ENCODE peak calls at places on chromosomes 16 and 17, in four cellular contexts. One of them, this sample, is unnamed.

GRCh38 chr17:8905256-8905778 is 37.8 kb upstream of the PIK3R6 start:
- DNase-seq in HCT116: no peak
- DNase-seq in GM10248: no peak
- DNase-seq in activated T-cell treated with anti-CD3 and anti-CD28 coated beads for 24 hours: no peak
- DNase-seq in this sample: no peak

GRCh38 chr17:74190807-74191206 is 12.7 kb upstream of the RPL38 start:
- DNase-seq in HCT116: no peak
- DNase-seq in GM10248: no peak
- DNase-seq in activated T-cell treated with anti-CD3 and anti-CD28 coated beads for 24 hours: no peak
- DNase-seq in this sample: no peak

GRCh38 chr17:47905221-47905733 is 9.2 kb downstream of the SP2 start:
- DNase-seq in HCT116: no peak
- DNase-seq in GM10248: no peak
- DNase-seq in activated T-cell treated with anti-CD3 and anti-CD28 coated beads for 24 hours: no peak
- DNase-seq in this sample: no peak

GRCh38 chr17:27569257-27569722 is 61.7 kb upstream of the LGALS9 start:
- DNase-seq in HCT116: no peak
- DNase-seq in GM10248: peak
- DNase-seq in activated T-cell treated with anti-CD3 and anti-CD28 coated beads for 24 hours: peak
- DNase-seq in this sample: peak

GRCh38 chr16:27239906-27240655 is 28.5 kb downstream of the NSMCE1 start:
- DNase-seq in HCT116: no peak
- DNase-seq in GM10248: no peak
- DNase-seq in activated T-cell treated with anti-CD3 and anti-CD28 coated beads for 24 hours: no peak
- DNase-seq in this sample: no peak

GRCh38 chr17:72754513-72754912 is 338.0 kb downstream of the SLC39A11 start:
- DNase-seq in HCT116: no peak
- DNase-seq in GM10248: no peak
- DNase-seq in activated T-cell treated with anti-CD3 and anti-CD28 coated beads for 24 hours: no peak
- DNase-seq in this sample: no peak

GRCh38 chr16:54077412-54077821 is 209.2 kb downstream of the IRX3 start:
- DNase-seq in HCT116: no peak
- DNase-seq in GM10248: no peak
- DNase-seq in activated T-cell treated with anti-CD3 and anti-CD28 coated beads for 24 hours: no peak
- DNase-seq in this sample: no peak

GRCh38 chr16:85168732-85169256 is 56.5 kb upstream of the CIBAR2 start:
- DNase-seq in HCT116: no peak
- DNase-seq in GM10248: peak
- DNase-seq in activated T-cell treated with anti-CD3 and anti-CD28 coated beads for 24 hours: no peak
- DNase-seq in this sample: no peak

GRCh38 chr17:35245196-35245486 is 2.3 kb downstream of the SLFN5 start:
- DNase-seq in HCT116: peak
- DNase-seq in GM10248: no peak
- DNase-seq in activated T-cell treated with anti-CD3 and anti-CD28 coated beads for 24 hours: no peak
- DNase-seq in this sample: no peak

GRCh38 chr16:50152386-50152806 is 710 bp upstream of the TENT4B start:
- DNase-seq in HCT116: no peak
- DNase-seq in GM10248: peak
- DNase-seq in activated T-cell treated with anti-CD3 and anti-CD28 coated beads for 24 hours: peak
- DNase-seq in this sample: peak

GRCh38 chr17:1082579-1082978 is 85.7 kb downstream of the TIMM22 start:
- DNase-seq in HCT116: no peak
- DNase-seq in GM10248: no peak
- DNase-seq in activated T-cell treated with anti-CD3 and anti-CD28 coated beads for 24 hours: no peak
- DNase-seq in this sample: no peak

GRCh38 chr17:78129385-78130079 is 977 bp upstream of the TMC6 start:
- DNase-seq in HCT116: no peak
- DNase-seq in GM10248: no peak
- DNase-seq in activated T-cell treated with anti-CD3 and anti-CD28 coated beads for 24 hours: no peak
- DNase-seq in this sample: no peak

GRCh38 chr17:59154721-59155438 is at the start of gene SKA2:
- DNase-seq in HCT116: no peak
- DNase-seq in GM10248: no peak
- DNase-seq in activated T-cell treated with anti-CD3 and anti-CD28 coated beads for 24 hours: peak
- DNase-seq in this sample: no peak

GRCh38 chr16:52912565-52913173 is 140.0 kb downstream of the CHD9NB start:
- DNase-seq in HCT116: peak
- DNase-seq in GM10248: peak
- DNase-seq in activated T-cell treated with anti-CD3 and anti-CD28 coated beads for 24 hours: peak
- DNase-seq in this sample: peak